ENCODE peak calls at places on chromosomes 2 and 18, in five cellular contexts. N, K, R, M and X are unnamed samples.

GRCh38 chr18:2997846-2998599 is 14.9 kb downstream of the LPIN2 start:
- DNase-seq in N (no peak), K (no peak), R (no peak), M (no peak), X (no peak)

GRCh38 chr18:8754995-8755955 is 49.9 kb downstream of the MTCL1 start:
- DNase-seq in N (no peak), K (peak), R (no peak), M (no peak), X (no peak)

GRCh38 chr2:84175340-84175739 is 283.7 kb downstream of the SUCLG1 start:
- DNase-seq in N (no peak), K (no peak), R (no peak), M (no peak), X (no peak)

GRCh38 chr2:163731735-163732134 is 4.1 kb downstream of the FIGN start:
- DNase-seq in N (no peak), K (no peak), R (no peak), M (no peak), X (no peak)

GRCh38 chr2:18583905-18584607 is 5.3 kb downstream of the NT5C1B start:
- DNase-seq in N (no peak), K (no peak), R (no peak), M (no peak), X (no peak)

GRCh38 chr18:14086459-14087231 is 45.6 kb downstream of the ZNF519 start:
- DNase-seq in N (no peak), K (no peak), R (no peak), M (no peak), X (peak)

GRCh38 chr2:78553866-78554647 is 471.4 kb upstream of the REG3G start:
- DNase-seq in N (no peak), K (no peak), R (no peak), M (no peak), X (no peak)

GRCh38 chr18:65601775-65602174 is 149.0 kb upstream of the CDH7 start:
- DNase-seq in N (no peak), K (no peak), R (no peak), M (no peak), X (no peak)

GRCh38 chr2:212451786-212452200 is 86.8 kb downstream of the ERBB4 start:
- DNase-seq in N (no peak), K (no peak), R (no peak), M (no peak), X (no peak)

GRCh38 chr2:72895759-72896281 is 8.6 kb downstream of the SPR start:
- DNase-seq in N (no peak), K (no peak), R (peak), M (peak), X (peak)

GRCh38 chr2:151070253-151070652 is 191.4 kb downstream of the RBM43 start:
- DNase-seq in N (no peak), K (no peak), R (no peak), M (no peak), X (no peak)

GRCh38 chr2:148259674-148260073 is 238.8 kb downstream of the MBD5 start:
- DNase-seq in N (no peak), K (no peak), R (no peak), M (no peak), X (no peak)

GRCh38 chr2:199818001-199818400 is 33.0 kb downstream of the FTCDNL1 start:
- DNase-seq in N (no peak), K (no peak), R (no peak), M (no peak), X (no peak)

GRCh38 chr2:191946471-191947182 is 99.7 kb upstream of the CAVIN2 start:
- DNase-seq in N (no peak), K (no peak), R (no peak), M (no peak), X (no peak)

GRCh38 chr2:191950132-191950885 is 103.4 kb upstream of the CAVIN2 start:
- DNase-seq in N (no peak), K (no peak), R (no peak), M (no peak), X (no peak)

GRCh38 chr2:191945623-191946022 is 98.7 kb upstream of the CAVIN2 start:
- DNase-seq in N (no peak), K (no peak), R (no peak), M (no peak), X (no peak)

GRCh38 chr2:191951832-191952231 is 104.9 kb upstream of the CAVIN2 start:
- DNase-seq in N (no peak), K (no peak), R (no peak), M (no peak), X (no peak)

DNA sequence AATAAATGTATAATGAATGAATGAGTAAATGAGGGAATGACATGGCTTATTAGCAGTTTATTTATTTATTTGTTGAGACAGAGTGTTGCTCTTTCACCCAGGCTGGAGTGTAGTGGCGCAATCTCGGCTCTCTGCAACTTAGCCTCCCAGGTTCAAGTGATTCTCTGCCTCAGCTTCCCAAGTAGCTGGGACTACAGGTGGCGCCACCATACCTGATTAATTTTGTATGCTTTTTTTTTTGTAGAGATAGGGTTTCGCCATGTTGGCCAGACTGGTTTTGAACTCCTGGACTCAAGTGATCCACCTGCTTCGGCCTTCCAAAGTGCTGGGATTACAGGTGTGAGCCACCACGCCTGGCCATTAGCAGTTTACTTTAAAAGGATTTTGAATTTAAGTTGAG is 100.3 kb upstream of the CAVIN2 start:
- DNase-seq in N (no peak), K (no peak), R (no peak), M (no peak), X (no peak)
- TF ChIP-seq CTCF in N (no peak), K (no peak), R (no peak), M (no peak), X (no peak)

GRCh38 chr2:19600982-19601381 is 242.6 kb upstream of the OSR1 start:
- DNase-seq in N (no peak), K (no peak), R (no peak), M (no peak), X (no peak)

GRCh38 chr2:19600506-19600905 is 242.1 kb upstream of the OSR1 start:
- DNase-seq in N (no peak), K (no peak), R (no peak), M (no peak), X (no peak)
- TF ChIP-seq CTCF in N (no peak), K (no peak), R (no peak), M (no peak), X (no peak)

GRCh38 chr2:12684471-12684936 is 32.2 kb upstream of the TRIB2 start:
- DNase-seq in N (no peak), K (no peak), R (no peak), M (no peak), X (no peak)
- TF ChIP-seq CTCF in N (no peak), K (no peak), R (no peak), M (no peak), X (no peak)

DNA sequence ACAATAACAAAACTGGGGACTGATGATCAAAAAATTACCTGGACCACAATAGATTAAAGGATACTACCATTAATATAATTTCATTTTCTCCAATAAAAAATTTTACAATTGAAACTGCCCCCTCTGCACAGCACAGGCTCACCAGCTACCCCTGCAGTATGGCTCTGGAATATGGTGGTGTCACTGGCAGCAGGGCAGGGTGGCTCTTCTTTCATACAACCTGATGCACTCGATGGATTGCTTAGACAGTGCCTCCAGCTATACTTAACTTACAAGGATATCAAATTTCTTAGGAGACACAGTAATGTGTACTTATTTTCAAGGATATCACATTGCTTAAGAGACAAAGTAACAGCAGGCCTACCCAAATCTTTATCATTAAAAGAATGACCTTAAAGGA is 124.0 kb downstream of the PRELID3A start:
- DNase-seq in N (no peak), K (no peak), R (no peak), M (no peak), X (peak)
- TF ChIP-seq CTCF in N (no peak), K (no peak), R (no peak), M (no peak), X (no peak)